ENCODE peak calls at places on chromosomes 5 and 9, in seven cellular contexts. H, X, Q, M, P, D and T are unnamed samples.

GRCh38 chr9:92711844-92712243 is 41.9 kb upstream of the IPPK start:
- DNase-seq in H (no peak), X (no peak), Q (no peak), M (no peak), P (no peak), D (no peak), T (no peak)

GRCh38 chr5:83077662-83078261 is 415 bp downstream of the XRCC4 start:
- DNase-seq in H (no peak), X (no peak), Q (no peak), M (no peak), P (peak), D (peak), T (no peak)

GRCh38 chr5:132887326-132887725 is 13.9 kb downstream of the LEAP2 start:
- DNase-seq in H (no peak), X (no peak), Q (no peak), M (no peak), P (no peak), D (no peak), T (no peak)

GRCh38 chr5:89816038-89816437 is 593.5 kb downstream of the CETN3 start:
- DNase-seq in H (no peak), X (no peak), Q (no peak), M (no peak), P (no peak), D (no peak), T (no peak)

GRCh38 chr9:136002886-136003285 is 41.7 kb upstream of the UBAC1 start:
- DNase-seq in H (no peak), X (no peak), Q (peak), M (no peak), P (peak), D (no peak), T (no peak)

GRCh38 chr5:173123416-173123815 is 20.9 kb upstream of the BNIP1 start:
- DNase-seq in H (no peak), X (no peak), Q (no peak), M (no peak), P (peak), D (no peak), T (no peak)

GRCh38 chr9:128912270-128912853 is 8.4 kb upstream of the PHYHD1 start:
- DNase-seq in H (no peak), X (no peak), Q (no peak), M (no peak), P (peak), D (no peak), T (peak)

GRCh38 chr5:91469517-91470165 is 86.5 kb upstream of the ARRDC3 start:
- DNase-seq in H (peak), X (no peak), Q (no peak), M (no peak), P (peak), D (no peak), T (no peak)

GRCh38 chr5:66039701-66040100 is 104.4 kb upstream of the SREK1 start:
- DNase-seq in H (no peak), X (no peak), Q (no peak), M (no peak), P (no peak), D (no peak), T (no peak)

GRCh38 chr9:32825203-32825602 is 41.9 kb downstream of the TMEM215 start:
- DNase-seq in H (no peak), X (no peak), Q (no peak), M (no peak), P (no peak), D (no peak), T (no peak)

GRCh38 chr9:130072515-130073235 is 19.0 kb downstream of the GPR107 start:
- DNase-seq in H (no peak), X (no peak), Q (no peak), M (no peak), P (peak), D (no peak), T (no peak)

GRCh38 chr9:120306088-120306487 is 273.9 kb downstream of the CDK5RAP2 start:
- DNase-seq in H (no peak), X (no peak), Q (no peak), M (no peak), P (no peak), D (no peak), T (no peak)

GRCh38 chr9:133658442-133659431 is 22.6 kb downstream of the DBH start:
- DNase-seq in H (no peak), X (peak), Q (peak), M (no peak), P (peak), D (peak), T (no peak)

GRCh38 chr5:133957591-133957990 is 10.8 kb downstream of the C5orf15 start:
- DNase-seq in H (no peak), X (no peak), Q (no peak), M (no peak), P (no peak), D (no peak), T (no peak)

GRCh38 chr5:57664700-57665099 is 182.1 kb upstream of the ACTBL2 start:
- DNase-seq in H (no peak), X (no peak), Q (no peak), M (no peak), P (no peak), D (no peak), T (no peak)

GRCh38 chr9:87678650-87679355 is 47.1 kb upstream of the CTSL start:
- DNase-seq in H (peak), X (peak), Q (no peak), M (no peak), P (peak), D (peak), T (no peak)

GRCh38 chr9:76415731-76416130 is 21.5 kb upstream of the RFK start:
- DNase-seq in H (no peak), X (peak), Q (no peak), M (no peak), P (no peak), D (no peak), T (no peak)

GRCh38 chr5:77168187-77168883 is 42.1 kb upstream of the PDE8B start:
- DNase-seq in H (peak), X (peak), Q (peak), M (no peak), P (no peak), D (peak), T (no peak)

GRCh38 chr9:134323741-134324358 is 2.4 kb upstream of the RXRA start:
- DNase-seq in H (peak), X (no peak), Q (peak), M (no peak), P (peak), D (peak), T (no peak)

GRCh38 chr5:34655354-34655991 is 655 bp upstream of the RAI14 start:
- DNase-seq in H (peak), X (peak), Q (peak), M (no peak), P (peak), D (peak), T (no peak)

GRCh38 chr9:68755752-68756151 is 50.7 kb downstream of the PIP5K1B start:
- DNase-seq in H (no peak), X (no peak), Q (no peak), M (no peak), P (no peak), D (no peak), T (no peak)

GRCh38 chr5:17431272-17432050 is 66.6 kb upstream of the TAF11L2 start:
- DNase-seq in H (no peak), X (no peak), Q (no peak), M (no peak), P (no peak), D (no peak), T (no peak)

GRCh38 chr5:78757269-78758053 is 108.9 kb upstream of the LHFPL2 start:
- DNase-seq in H (no peak), X (no peak), Q (no peak), M (no peak), P (peak), D (no peak), T (no peak)

GRCh38 chr5:168346417-168346816 is 55.0 kb downstream of the WWC1 start:
- DNase-seq in H (no peak), X (peak), Q (no peak), M (no peak), P (no peak), D (peak), T (no peak)

GRCh38 chr5:137832416-137832815 is 35.2 kb upstream of the MYOT start:
- DNase-seq in H (no peak), X (no peak), Q (no peak), M (no peak), P (no peak), D (no peak), T (no peak)

GRCh38 chr9:127712851-127713250 is 2.6 kb downstream of the PTRH1 start:
- DNase-seq in H (no peak), X (no peak), Q (no peak), M (no peak), P (no peak), D (no peak), T (peak)

GRCh38 chr9:115263731-115264130 is 145.8 kb upstream of the TNC start:
- DNase-seq in H (no peak), X (no peak), Q (no peak), M (no peak), P (no peak), D (no peak), T (no peak)

GRCh38 chr9:115264333-115264732 is 146.4 kb upstream of the TNC start:
- DNase-seq in H (no peak), X (no peak), Q (no peak), M (no peak), P (no peak), D (no peak), T (no peak)

GRCh38 chr9:115262952-115263351 is 145.0 kb upstream of the TNC start:
- DNase-seq in H (no peak), X (no peak), Q (no peak), M (no peak), P (peak), D (no peak), T (no peak)

GRCh38 chr9:115262477-115262876 is 144.5 kb upstream of the TNC start:
- DNase-seq in H (no peak), X (peak), Q (peak), M (no peak), P (peak), D (peak), T (peak)

GRCh38 chr9:115261656-115262081 is 143.7 kb upstream of the TNC start:
- DNase-seq in H (no peak), X (no peak), Q (no peak), M (no peak), P (peak), D (no peak), T (no peak)
- H3K27ac ChIP-seq in H (no peak), X (no peak), Q (no peak), M (no peak), P (peak), D (no peak), T (peak)

DNA sequence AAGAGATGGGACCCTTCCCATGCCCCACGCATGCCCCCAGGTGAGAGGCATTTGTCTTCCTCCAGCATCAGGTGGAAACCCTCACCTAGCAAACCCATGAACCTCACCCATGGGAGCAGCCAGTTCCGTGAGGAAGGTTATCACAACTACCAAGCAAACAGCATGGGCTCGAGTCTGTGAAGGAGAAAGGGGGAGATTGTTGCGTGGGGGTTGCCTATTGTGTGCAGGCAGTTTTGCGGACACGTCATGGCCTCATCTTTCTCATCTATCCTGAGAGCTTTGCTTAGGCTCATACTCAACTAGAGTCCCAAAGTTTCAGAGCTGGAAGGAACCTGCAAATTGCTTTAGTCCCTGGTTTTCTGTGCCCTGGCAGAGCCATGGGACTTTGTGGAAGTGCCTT is 73.6 kb upstream of the TGFBR1 start:
- DNase-seq in H (no peak), X (no peak), Q (no peak), M (no peak), P (no peak), D (no peak), T (no peak)
- H3K4me3 ChIP-seq in H (no peak), X (no peak), Q (no peak), M (no peak), P (no peak), D (no peak), T (no peak)

DNA sequence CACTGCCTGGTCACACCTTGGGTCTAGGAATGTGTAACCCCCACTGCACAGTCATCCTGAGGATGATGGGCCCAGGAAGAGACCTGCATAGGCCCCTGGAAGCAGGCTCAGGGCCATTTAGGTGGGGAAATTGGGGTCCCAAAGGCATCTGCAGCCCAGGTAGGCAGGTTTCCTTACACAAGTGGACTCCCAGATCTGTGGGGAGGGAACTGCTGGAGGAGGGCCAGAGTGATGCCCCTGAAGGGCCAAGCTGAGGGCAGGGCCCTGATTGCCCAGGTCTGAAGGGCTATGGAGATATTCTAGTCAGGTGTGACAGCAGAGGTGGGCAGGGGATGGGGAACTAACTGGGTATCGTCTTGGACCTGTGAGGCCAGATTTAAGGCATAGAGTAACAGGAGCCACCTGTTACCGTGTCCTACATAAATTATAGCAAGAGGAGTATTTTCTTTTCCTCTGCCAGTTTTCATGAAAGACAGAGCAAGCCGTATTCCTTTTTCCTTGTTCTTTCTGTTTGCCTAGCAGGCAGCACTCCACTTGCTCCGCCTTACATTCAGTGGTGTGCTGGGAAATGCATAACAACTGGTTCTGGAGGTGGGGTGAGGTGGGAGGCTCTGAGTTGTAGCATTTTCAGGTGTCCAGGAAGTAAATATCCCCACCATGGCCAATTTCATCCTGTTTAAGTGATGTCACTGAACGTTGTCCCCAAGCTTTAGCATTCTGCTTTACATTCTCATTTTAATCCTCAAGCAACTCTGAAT is 41.3 kb downstream of the PPARGC1B start:
- DNase-seq in H (no peak), X (no peak), Q (no peak), M (no peak), P (no peak), D (no peak), T (no peak)
- H3K27ac ChIP-seq in H (no peak), X (peak), Q (peak), M (no peak), P (no peak), D (no peak), T (no peak)

GRCh38 chr9:113125636-113126035 is 25.2 kb upstream of the SLC31A2 start:
- DNase-seq in H (no peak), X (no peak), Q (no peak), M (no peak), P (no peak), D (no peak), T (no peak)
- H3K4me3 ChIP-seq in H (no peak), X (no peak), Q (no peak), M (no peak), P (no peak), D (no peak), T (no peak)